ENCODE peak calls at places on chromosomes 1 and 21, in seven cellular contexts. Y is CD8-positive, alpha-beta memory T cell; R is aorta; F is anterior cingulate cortex; N is heart left ventricle; E is progenitor cell of endocrine pancreas; X is HFFc6. S is an unnamed sample.
A peak's percentile ranks its signal among the peaks of the same experiment; 100 is the strongest.

GRCh38 chr1:28326980-28327379 is 1.9 kb upstream of the MED18 start:
- DNase-seq in X (no peak), Y (no peak), F (no peak), N (no peak), R (no peak), E (no peak), S (peak; percentile 16)

GRCh38 chr21:33264561-33264960 is 1.6 kb upstream of the IL10RB start:
- DNase-seq in X (no peak), N (no peak), R (no peak), F (no peak), Y (no peak), E (no peak), S (no peak)

GRCh38 chr1:41740630-41741239 is 178.0 kb downstream of the HIVEP3 start:
- DNase-seq in X (no peak), R (no peak), N (no peak), Y (no peak), E (no peak), F (no peak), S (peak; percentile 58)

GRCh38 chr21:39144191-39144590 is 39.1 kb downstream of the PSMG1 start:
- DNase-seq in X (no peak), Y (no peak), N (no peak), R (no peak), F (no peak), E (no peak), S (peak; percentile 48)

GRCh38 chr1:154502742-154503111 is 515 bp upstream of the SHE start:
- DNase-seq in R (no peak), Y (peak; percentile 2), F (no peak), E (no peak), X (no peak), N (no peak), S (no peak)

GRCh38 chr1:23167353-23168078 is 1.1 kb downstream of the LUZP1 start:
- DNase-seq in R (peak; percentile 83), F (peak; percentile 34), X (peak; percentile 43), Y (peak; percentile 43), E (no peak), N (peak; percentile 47), S (no peak)

GRCh38 chr1:61496501-61496900 is 228.4 kb downstream of the TM2D1 start:
- DNase-seq in N (no peak), R (no peak), Y (no peak), E (no peak), F (no peak), X (peak; percentile 87), S (peak; percentile 40)

GRCh38 chr21:38760017-38760761 is 45.5 kb upstream of the ETS2 start:
- DNase-seq in R (no peak), N (no peak), E (no peak), Y (no peak), F (no peak), X (no peak), S (no peak)

GRCh38 chr21:44780767-44781459 is 20.7 kb downstream of the UBE2G2 start:
- DNase-seq in N (no peak), E (no peak), X (no peak), Y (no peak), R (no peak), F (no peak), S (no peak)

GRCh38 chr1:209678981-209679539 is 3.8 kb downstream of the G0S2 start:
- DNase-seq in F (no peak), Y (no peak), N (no peak), E (no peak), R (no peak), X (no peak), S (no peak)

GRCh38 chr1:92933459-92933858 is 27.8 kb downstream of the DIPK1A start:
- DNase-seq in F (no peak), E (no peak), R (no peak), X (no peak), N (no peak), Y (no peak), S (no peak)

GRCh38 chr1:183163311-183163710 is 22.8 kb upstream of the LAMC2 start:
- DNase-seq in X (peak; percentile 88), Y (no peak), R (no peak), N (no peak), E (no peak), F (no peak), S (peak; percentile 97)

GRCh38 chr21:33217168-33217567 is 12.6 kb upstream of the IFNAR2 start:
- DNase-seq in N (no peak), Y (no peak), R (no peak), F (no peak), E (no peak), X (no peak), S (no peak)

GRCh38 chr1:37495875-37496274 is 18.7 kb downstream of the MEAF6 start:
- DNase-seq in E (no peak), R (no peak), Y (no peak), F (no peak), X (no peak), N (no peak), S (no peak)

GRCh38 chr1:64320470-64320869 is 117.0 kb downstream of the UBE2U start:
- DNase-seq in X (no peak), N (no peak), F (no peak), Y (no peak), E (no peak), R (no peak), S (peak; percentile 30)

GRCh38 chr1:14842891-14843290 is 244.4 kb downstream of the KAZN start:
- DNase-seq in F (no peak), N (no peak), Y (no peak), X (no peak), E (no peak), R (no peak), S (peak; percentile 35)

GRCh38 chr1:167670563-167670962 is 40.5 kb downstream of the RCSD1 start:
- DNase-seq in X (no peak), E (no peak), N (no peak), Y (no peak), R (no peak), F (no peak), S (no peak)

GRCh38 chr1:180898441-180899219 is 14.1 kb upstream of the KIAA1614 start:
- DNase-seq in Y (no peak), N (no peak), E (no peak), F (no peak), X (no peak), R (no peak), S (no peak)

GRCh38 chr1:7576946-7577657 is 194.0 kb upstream of the VAMP3 start:
- DNase-seq in F (no peak), E (no peak), N (no peak), Y (no peak), R (peak; percentile 61), X (no peak), S (peak; percentile 30)

GRCh38 chr1:94037392-94038229 is 83.3 kb downstream of the ABCA4 start:
- DNase-seq in Y (no peak), R (no peak), F (no peak), E (no peak), X (no peak), N (no peak), S (no peak)

GRCh38 chr1:162822391-162823200 is 32.1 kb downstream of the HSD17B7 start:
- DNase-seq in X (no peak), R (peak; percentile 76), F (peak; percentile 52), Y (no peak), E (peak; percentile 11), N (peak; percentile 11), S (no peak)

GRCh38 chr1:36818771-36819170 is 215.5 kb downstream of the GRIK3 start:
- DNase-seq in Y (no peak), N (no peak), X (no peak), E (no peak), F (no peak), R (no peak), S (no peak)

GRCh38 chr1:13749543-13750307 is 49.7 kb downstream of the PRDM2 start:
- DNase-seq in E (peak; percentile 53), R (peak; percentile 92), F (no peak), Y (no peak), X (peak; percentile 27), N (peak; percentile 54), S (peak; percentile 19)

GRCh38 chr1:24620678-24621077 is 22.4 kb upstream of the SRRM1 start:
- DNase-seq in N (no peak), R (no peak), E (no peak), F (no peak), X (no peak), Y (no peak), S (no peak)

GRCh38 chr1:18646091-18646775 is 15.6 kb downstream of the PAX7 start:
- DNase-seq in R (no peak), Y (no peak), E (no peak), X (no peak), F (no peak), N (no peak), S (no peak)

GRCh38 chr1:117367769-117368059 is 465 bp downstream of the MAN1A2 start:
- DNase-seq in N (no peak), F (no peak), X (no peak), Y (no peak), E (no peak), R (no peak), S (no peak)

GRCh38 chr21:37528150-37528937 is 161.8 kb downstream of the DYRK1A start:
- DNase-seq in Y (no peak), R (no peak), X (no peak), N (no peak), F (no peak), E (no peak), S (no peak)

GRCh38 chr1:47992720-47993119 is 4.5 kb downstream of the TRABD2B start:
- DNase-seq in Y (no peak), F (no peak), R (peak; percentile 79), E (no peak), N (peak; percentile 41), X (no peak), S (no peak)

GRCh38 chr1:54794401-54795099 is 6.6 kb downstream of the TTC22 start:
- DNase-seq in E (no peak), X (peak; percentile 34), R (no peak), F (no peak), N (no peak), Y (no peak), S (peak; percentile 58)

GRCh38 chr1:81681570-81681969 is 119.2 kb upstream of the ADGRL2 start:
- DNase-seq in R (no peak), X (peak; percentile 39), N (no peak), F (no peak), Y (no peak), E (no peak), S (no peak)

GRCh38 chr1:53685272-53686051 is 53.5 kb downstream of the GLIS1 start:
- DNase-seq in Y (no peak), E (no peak), N (no peak), R (no peak), F (no peak), X (peak; percentile 3), S (peak; percentile 52)

GRCh38 chr1:50189369-50189768 is 80.6 kb downstream of the ELAVL4 start:
- DNase-seq in E (no peak), Y (no peak), N (no peak), X (no peak), F (no peak), R (no peak), S (peak; percentile 15)

S was measured in HT1080.